ENCODE peak calls at places on chromosome 13, in six cellular contexts. N is A172; A is progenitor cell of endocrine pancreas; L is left cardiac atrium; P is frontal cortex; D is stimulated activated CD4-positive, alpha-beta T cell treated with anti-CD3 and anti-CD28 coated beads, Interleukin-15, amount 100 ng/mL, for 1 hour. S is an unnamed sample.

GRCh38 chr13:20431687-20432384 is 93.8 kb downstream of the CRYL1 start:
- DNase-seq in N (no peak), L (no peak), A (no peak), P (no peak), D (no peak), S (no peak)

GRCh38 chr13:45718063-45718462 is 15.9 kb downstream of the CBY2 start:
- DNase-seq in P (no peak), N (peak), D (no peak), L (no peak), A (no peak), S (peak)

GRCh38 chr13:98252931-98253470 is 75.9 kb upstream of the RNF113B start:
- DNase-seq in D (no peak), P (no peak), L (no peak), N (peak), A (no peak), S (no peak)

GRCh38 chr13:114000151-114001040 is 26.5 kb upstream of the C13orf46 start:
- DNase-seq in D (no peak), P (no peak), L (peak), A (no peak), N (no peak), S (no peak)

GRCh38 chr13:98214008-98214643 is 37.1 kb upstream of the RNF113B start:
- DNase-seq in D (no peak), A (no peak), L (no peak), P (no peak), N (peak), S (no peak)

GRCh38 chr13:96984061-96984508 is 10.2 kb downstream of the OXGR1 start:
- DNase-seq in A (no peak), D (no peak), N (no peak), L (peak), P (no peak), S (peak)

GRCh38 chr13:80458546-80458945 is 117.6 kb upstream of the SPRY2 start:
- DNase-seq in A (no peak), L (no peak), N (no peak), P (no peak), D (no peak), S (no peak)

GRCh38 chr13:95073826-95074345 is 227.4 kb downstream of the ABCC4 start:
- DNase-seq in D (no peak), N (peak), A (no peak), L (no peak), P (no peak), S (no peak)

GRCh38 chr13:66171821-66172220 is 1058.3 kb downstream of the PCDH9 start:
- DNase-seq in D (no peak), N (no peak), L (no peak), P (no peak), A (no peak), S (no peak)

GRCh38 chr13:47798906-47799305 is 202.2 kb downstream of the SUCLA2 start:
- DNase-seq in D (no peak), N (no peak), L (no peak), P (no peak), A (no peak), S (no peak)

GRCh38 chr13:42355118-42355840 is 83.3 kb downstream of the AKAP11 start:
- DNase-seq in A (no peak), P (no peak), L (no peak), D (peak), N (no peak), S (peak)

GRCh38 chr13:40589285-40590109 is 76.9 kb downstream of the FOXO1 start:
- DNase-seq in N (peak), L (peak), A (no peak), P (peak), D (no peak), S (peak)

GRCh38 chr13:48909088-48909389 is 66.7 kb upstream of the FNDC3A start:
- DNase-seq in D (no peak), L (peak), P (no peak), N (no peak), A (no peak), S (no peak)

GRCh38 chr13:101523732-101524131 is 71.3 kb downstream of the ITGBL1 start:
- DNase-seq in L (peak), D (no peak), P (no peak), N (peak), A (no peak), S (no peak)

GRCh38 chr13:31638577-31638976 is 100.7 kb upstream of the RXFP2 start:
- DNase-seq in A (no peak), P (no peak), D (no peak), N (peak), L (no peak), S (no peak)

GRCh38 chr13:51235186-51235585 is 13.0 kb downstream of the FAM124A start:
- DNase-seq in A (no peak), P (no peak), N (no peak), D (no peak), L (no peak), S (no peak)

GRCh38 chr13:112756967-112757758 is 67.3 kb downstream of the ATP11A start:
- DNase-seq in D (no peak), N (no peak), P (peak), A (no peak), L (no peak), S (no peak)